ENCODE peak calls at places on chromosomes 7 and 10, in eight cellular contexts. V, T, X, A, Q, U, R and S are unnamed samples.

GRCh38 chr7:112069879-112070321 is 136.3 kb downstream of the DOCK4 start:
- DNase-seq in X (no peak), V (no peak), A (no peak), R (no peak), Q (no peak), T (no peak), U (no peak), S (no peak)

GRCh38 chr7:27359167-27359731 is 116.6 kb downstream of the EVX1 start:
- DNase-seq in U (no peak), T (no peak), V (no peak), R (no peak), X (no peak), A (no peak), Q (no peak), S (no peak)

GRCh38 chr10:58266003-58266825 is 1.5 kb downstream of the IPMK start:
- DNase-seq in T (peak), V (no peak), R (peak), A (no peak), U (no peak), X (no peak), Q (peak), S (no peak)

GRCh38 chr7:102425639-102426267 is 7.6 kb upstream of the ORAI2 start:
- DNase-seq in A (no peak), U (peak), V (no peak), X (peak), R (no peak), T (no peak), Q (no peak), S (no peak)

GRCh38 chr10:76125900-76126299 is 694.5 kb downstream of the LRMDA start:
- DNase-seq in V (no peak), Q (no peak), T (no peak), A (no peak), R (no peak), U (no peak), X (no peak), S (no peak)

GRCh38 chr7:68507644-68508043 is 1090.6 kb upstream of the AUTS2 start:
- DNase-seq in A (no peak), U (no peak), R (no peak), T (no peak), V (no peak), X (no peak), Q (no peak), S (no peak)

GRCh38 chr7:114488696-114489095 is 74.1 kb downstream of the FOXP2 start:
- DNase-seq in X (no peak), R (no peak), A (no peak), Q (no peak), V (no peak), T (no peak), U (no peak), S (no peak)

GRCh38 chr7:142483659-142484317 is 225.9 kb upstream of the PRSS58 start:
- DNase-seq in T (no peak), Q (no peak), U (no peak), A (no peak), X (no peak), R (no peak), V (no peak), S (no peak)

GRCh38 chr7:23426876-23427275 is 43.4 kb downstream of the IGF2BP3 start:
- DNase-seq in T (no peak), U (no peak), Q (no peak), V (no peak), X (no peak), R (no peak), A (no peak), S (no peak)

GRCh38 chr10:22701132-22701851 is 13.1 kb downstream of the PIP4K2A start:
- DNase-seq in V (no peak), Q (no peak), U (no peak), X (no peak), R (no peak), T (no peak), A (no peak), S (no peak)

GRCh38 chr10:98107644-98108430 is 26.6 kb upstream of the R3HCC1L start:
- DNase-seq in V (no peak), A (no peak), Q (no peak), T (no peak), U (no peak), X (no peak), R (no peak), S (no peak)

GRCh38 chr7:156479596-156479995 is 161.0 kb upstream of the RNF32 start:
- DNase-seq in R (no peak), Q (no peak), U (no peak), V (no peak), A (no peak), T (no peak), X (no peak), S (no peak)

GRCh38 chr7:152097330-152097729 is 71.9 kb downstream of the GALNT11 start:
- DNase-seq in Q (no peak), A (no peak), R (no peak), U (no peak), X (no peak), T (no peak), V (no peak), S (no peak)

GRCh38 chr10:121823993-121824463 is 103.8 kb downstream of the ATE1 start:
- DNase-seq in R (no peak), X (no peak), V (no peak), A (no peak), T (peak), Q (no peak), U (no peak), S (no peak)

GRCh38 chr10:114172241-114172640 is 1.8 kb downstream of the CCDC186 start:
- DNase-seq in R (no peak), T (peak), A (no peak), Q (no peak), X (no peak), V (no peak), U (no peak), S (no peak)

GRCh38 chr10:92475357-92475868 is 98.5 kb downstream of the IDE start:
- DNase-seq in U (no peak), V (no peak), T (no peak), Q (no peak), R (no peak), X (no peak), A (no peak), S (no peak)

GRCh38 chr10:69088471-69088769 is 517 bp downstream of the SRGN start:
- DNase-seq in R (no peak), V (no peak), A (no peak), X (no peak), U (no peak), Q (no peak), T (no peak), S (no peak)

GRCh38 chr10:49608925-49609282 is 1.2 kb upstream of the SLC18A3 start:
- DNase-seq in R (no peak), T (no peak), Q (no peak), V (no peak), X (no peak), U (no peak), A (no peak), S (no peak)

GRCh38 chr10:114504769-114505579 is 100.7 kb upstream of the AFAP1L2 start:
- DNase-seq in A (no peak), X (no peak), Q (peak), R (peak), U (no peak), V (no peak), T (peak), S (peak)

GRCh38 chr10:75402486-75403143 is 1.1 kb upstream of the ZNF503 start:
- DNase-seq in A (no peak), V (no peak), X (no peak), U (no peak), T (no peak), R (no peak), Q (peak), S (peak)

GRCh38 chr10:43105119-43105792 is 28.4 kb downstream of the RET start:
- DNase-seq in V (peak), Q (peak), U (peak), A (peak), R (no peak), X (peak), T (peak), S (peak)

GRCh38 chr7:149031353-149031910 is 3.1 kb upstream of the PDIA4 start:
- DNase-seq in X (no peak), T (no peak), A (no peak), Q (no peak), V (no peak), U (no peak), R (no peak), S (no peak)

GRCh38 chr7:91046322-91047088 is 217.7 kb upstream of the FZD1 start:
- DNase-seq in V (no peak), T (peak), A (no peak), X (no peak), R (no peak), U (no peak), Q (no peak), S (no peak)

GRCh38 chr7:23347007-23347681 is 48.0 kb downstream of the MALSU1 start:
- DNase-seq in R (no peak), A (no peak), X (no peak), T (no peak), Q (no peak), V (no peak), U (no peak), S (no peak)

GRCh38 chr10:26044123-26044749 is 110.2 kb downstream of the MYO3A start:
- DNase-seq in Q (peak), R (no peak), V (no peak), A (peak), U (peak), X (no peak), T (no peak), S (peak)

GRCh38 chr10:89540550-89540949 is 5.2 kb upstream of the SLC16A12 start:
- DNase-seq in R (no peak), Q (no peak), U (no peak), A (no peak), X (no peak), T (peak), V (no peak), S (no peak)

GRCh38 chr7:4399121-4399520 is 283.0 kb upstream of the FOXK1 start:
- DNase-seq in R (no peak), T (no peak), Q (no peak), U (no peak), A (no peak), X (no peak), V (no peak), S (no peak)

GRCh38 chr7:99143853-99144672 is at the start of gene SMURF1:
- DNase-seq in X (peak), Q (peak), V (peak), R (no peak), U (peak), A (peak), T (peak), S (peak)